ENCODE peak calls at places on chromosomes 7 and 10, in four cellular contexts. F, V, Q and E are unnamed samples.

GRCh38 chr7:108014747-108015682 is 12.1 kb upstream of the LAMB1 start:
- DNase-seq in F (no peak), V (no peak), Q (peak; percentile 48), E (no peak)

GRCh38 chr10:126059101-126059826 is 162.9 kb downstream of the FANK1 start:
- DNase-seq in F (no peak), V (no peak), Q (no peak), E (no peak)

GRCh38 chr7:12244129-12244528 is 33.0 kb downstream of the TMEM106B start:
- DNase-seq in F (no peak), V (peak; percentile 16), Q (peak; percentile 2), E (peak; percentile 70)

GRCh38 chr7:12729112-12729511 is 41.7 kb downstream of the ARL4A start:
- DNase-seq in F (no peak), V (no peak), Q (peak; percentile 34), E (peak; percentile 59)

GRCh38 chr7:47775238-47775637 is 173.0 kb downstream of the PKD1L1 start:
- DNase-seq in F (no peak), V (no peak), Q (no peak), E (no peak)

GRCh38 chr10:122939819-122940543 is 14.0 kb downstream of the C10orf88 start:
- DNase-seq in F (no peak), V (no peak), Q (no peak), E (no peak)

GRCh38 chr10:33306126-33306525 is 28.3 kb downstream of the NRP1 start:
- DNase-seq in F (no peak), V (no peak), Q (no peak), E (no peak)

GRCh38 chr10:71431945-71432905 is 35.5 kb downstream of the CDH23 start:
- DNase-seq in F (no peak), V (no peak), Q (no peak), E (no peak)

GRCh38 chr10:17075510-17075909 is 54.1 kb downstream of the CUBN start:
- DNase-seq in F (no peak), V (no peak), Q (peak; percentile 69), E (peak; percentile 20)

GRCh38 chr10:131266936-131267813 is 44.3 kb downstream of the TCERG1L start:
- DNase-seq in F (no peak), V (no peak), Q (no peak), E (no peak)

DNA sequence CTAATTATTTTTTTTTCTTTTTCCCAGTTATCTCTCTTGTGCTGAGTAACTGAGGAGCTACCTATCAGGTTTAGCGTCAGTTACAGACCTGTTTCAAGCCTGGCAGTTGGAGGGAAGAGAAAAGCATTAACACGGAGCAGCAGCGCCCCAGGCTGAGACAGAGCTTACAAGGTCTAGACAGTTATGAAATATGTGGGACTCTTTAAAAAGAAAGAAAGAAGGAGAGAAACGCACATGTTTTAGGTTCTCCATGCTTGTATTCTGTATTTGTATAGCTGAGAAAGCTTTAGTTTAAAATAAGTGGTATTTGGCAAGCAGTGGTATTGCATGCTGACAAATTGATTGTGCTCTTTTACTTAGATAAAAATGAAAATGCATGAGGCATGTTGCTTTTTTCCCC is 157.6 kb downstream of the GRK5 start:
- DNase-seq in F (no peak), V (no peak), Q (no peak), E (no peak)
- TF ChIP-seq CTCF in F (no peak), V (no peak), Q (no peak), E (no peak)

GRCh38 chr10:132551808-132552130 is 14.2 kb downstream of the INPP5A start:
- DNase-seq in F (no peak), V (no peak), Q (no peak), E (no peak)

GRCh38 chr10:132548869-132549268 is 11.3 kb downstream of the INPP5A start:
- DNase-seq in F (no peak), V (no peak), Q (no peak), E (no peak)

GRCh38 chr10:132550366-132551092 is 12.9 kb downstream of the INPP5A start:
- DNase-seq in F (no peak), V (no peak), Q (no peak), E (no peak)

GRCh38 chr10:132549416-132549815 is 11.8 kb downstream of the INPP5A start:
- DNase-seq in F (no peak), V (no peak), Q (no peak), E (no peak)

GRCh38 chr10:132551093-132551807 is 13.7 kb downstream of the INPP5A start:
- DNase-seq in F (no peak), V (peak; percentile 57), Q (no peak), E (no peak)
- TF ChIP-seq CTCF in F (no peak), V (no peak), Q (no peak), E (no peak)

GRCh38 chr7:26168458-26169023 is 16.5 kb downstream of the NFE2L3 start:
- DNase-seq in F (no peak), V (no peak), Q (no peak), E (no peak)
- TF ChIP-seq CTCF in F (peak; percentile 29), V (no peak), Q (no peak), E (no peak)

DNA sequence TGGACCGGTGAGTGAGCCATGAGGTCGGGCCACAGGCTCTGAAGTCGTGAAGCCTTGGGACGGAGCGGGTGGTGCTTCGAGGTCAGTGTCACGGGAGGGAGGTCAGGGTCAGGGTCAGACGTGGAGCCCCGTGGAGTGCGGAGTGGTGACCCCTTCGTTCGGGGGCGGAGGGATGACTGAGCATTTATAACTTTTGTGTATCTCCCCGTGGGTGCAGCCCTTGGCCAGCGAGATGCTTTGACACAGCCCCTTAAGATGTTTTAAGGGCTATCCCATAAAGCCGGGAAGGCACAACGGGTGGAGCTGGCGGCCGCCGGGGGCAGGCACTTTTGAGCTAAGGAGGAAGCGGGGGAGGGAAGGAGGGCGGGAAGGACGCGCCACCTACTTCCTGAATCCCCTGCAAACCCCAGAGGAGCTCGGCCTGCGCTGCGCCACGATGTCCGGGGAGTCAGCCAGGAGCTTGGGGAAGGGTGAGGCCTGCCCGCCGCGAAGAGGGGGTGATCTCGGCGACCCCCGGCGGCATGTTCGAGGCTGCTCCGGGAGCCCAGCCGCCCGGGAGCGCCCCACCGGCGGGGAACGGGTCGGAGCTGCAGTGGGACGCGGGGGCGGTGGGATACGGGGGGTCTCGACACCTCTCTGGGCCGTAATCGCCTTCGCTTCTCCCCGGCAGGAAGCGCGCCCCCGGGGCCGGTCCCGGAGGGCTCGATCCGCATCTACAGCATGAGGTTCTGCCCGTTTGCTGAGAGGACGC is at the start of gene GSTO1:
- DNase-seq in F (peak; percentile 18), V (peak; percentile 83), Q (peak; percentile 82), E (peak; percentile 56)
- TF ChIP-seq CTCF in F (no peak), V (no peak), Q (no peak), E (no peak)

GRCh38 chr10:49619613-49620012 is 5.8 kb downstream of the CHAT start:
- DNase-seq in F (no peak), V (no peak), Q (no peak), E (no peak)
- TF ChIP-seq CTCF in F (peak; percentile 26), V (no peak), Q (no peak), E (no peak)

DNA sequence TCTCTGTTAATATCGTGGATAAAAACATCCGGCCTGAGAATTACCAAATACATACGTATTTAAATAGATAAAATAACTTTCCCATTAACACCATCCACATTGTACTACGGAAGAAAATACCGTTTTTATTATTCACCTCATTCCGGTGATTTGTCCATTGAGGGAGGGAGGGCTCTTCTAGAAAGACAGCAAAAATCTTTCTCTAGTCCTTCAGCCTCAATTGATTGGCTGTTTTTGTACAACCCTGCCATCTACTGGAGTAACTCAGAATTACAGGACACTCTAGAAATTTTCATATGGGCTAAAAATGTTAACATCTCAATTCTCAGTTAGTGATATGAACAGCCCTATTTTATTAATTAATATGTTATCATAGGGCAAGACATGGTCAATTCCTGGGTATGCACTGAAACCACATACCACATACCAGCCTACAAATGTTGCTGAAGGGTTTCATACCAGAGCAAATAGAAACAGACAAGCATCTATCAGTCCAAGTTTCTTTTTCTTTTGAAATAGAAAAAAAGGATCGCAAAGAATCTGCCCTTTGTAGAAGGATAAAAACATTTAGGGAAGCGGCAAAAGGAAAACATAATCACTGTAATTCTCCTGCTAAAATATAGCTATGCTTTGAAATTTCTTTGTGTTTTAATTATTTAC is 55.8 kb upstream of the CDCA7L start:
- DNase-seq in F (peak; percentile 15), V (peak; percentile 63), Q (peak; percentile 93), E (peak; percentile 69)
- TF ChIP-seq CTCF in F (peak; percentile 80), V (peak; percentile 56), Q (peak; percentile 90), E (peak; percentile 83)

GRCh38 chr7:79876769-79877362 is 257.8 kb upstream of the GNAI1 start:
- DNase-seq in F (no peak), V (no peak), Q (peak; percentile 9), E (peak; percentile 16)

GRCh38 chr7:79872171-79872570 is 262.5 kb upstream of the GNAI1 start:
- DNase-seq in F (no peak), V (no peak), Q (no peak), E (no peak)

GRCh38 chr7:79877874-79878465 is 256.7 kb upstream of the GNAI1 start:
- DNase-seq in F (no peak), V (no peak), Q (no peak), E (no peak)

GRCh38 chr7:79880312-79880711 is 254.3 kb upstream of the GNAI1 start:
- DNase-seq in F (no peak), V (no peak), Q (no peak), E (no peak)

GRCh38 chr7:79874797-79875196 is 259.8 kb upstream of the GNAI1 start:
- DNase-seq in F (no peak), V (no peak), Q (no peak), E (no peak)
- TF ChIP-seq CTCF in F (no peak), V (no peak), Q (no peak), E (no peak)

DNA sequence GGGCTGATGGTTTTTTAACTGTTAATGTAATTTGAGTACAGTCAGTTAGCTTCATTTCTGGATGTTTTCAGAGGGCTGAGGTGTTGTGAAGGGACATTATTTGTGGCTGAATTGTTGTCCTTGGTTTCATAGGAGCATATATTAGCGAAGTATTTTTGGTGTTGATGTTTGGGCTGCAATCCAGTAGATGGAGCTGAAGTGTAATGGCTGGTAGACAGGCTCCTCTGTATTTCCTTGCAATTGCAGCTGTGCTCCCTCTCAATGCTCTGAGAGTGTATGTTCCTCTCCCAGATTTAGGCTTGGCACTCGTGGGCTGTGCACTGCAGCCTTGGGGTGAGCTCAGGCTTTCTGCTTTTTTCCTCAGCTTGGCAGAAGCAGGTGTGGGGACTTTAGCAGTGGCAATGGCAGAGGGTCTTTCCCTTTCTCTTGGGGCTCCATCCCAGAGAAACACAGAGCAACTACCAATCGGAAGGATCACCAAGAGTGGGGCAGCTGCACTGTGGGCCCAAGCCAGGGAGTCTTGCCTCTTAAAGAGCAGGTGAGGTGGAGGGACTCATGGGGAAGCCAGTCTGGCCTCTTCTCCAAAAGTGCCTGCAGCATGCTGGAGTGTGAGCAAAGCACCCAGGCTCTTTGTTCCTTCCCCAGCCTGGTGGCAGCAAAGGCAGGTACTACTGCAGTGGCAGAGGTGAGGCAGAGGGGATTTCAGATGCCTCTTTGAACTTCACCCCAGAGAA is 544.4 kb downstream of the SH2D4B start:
- DNase-seq in F (no peak), V (peak; percentile 66), Q (no peak), E (no peak)
- TF ChIP-seq CTCF in F (peak; percentile 29), V (peak; percentile 69), Q (no peak), E (peak; percentile 29)

GRCh38 chr10:80600251-80600650 is 62.5 kb downstream of the SH2D4B start:
- DNase-seq in F (no peak), V (no peak), Q (no peak), E (no peak)

GRCh38 chr10:80598951-80599350 is 61.2 kb downstream of the SH2D4B start:
- DNase-seq in F (no peak), V (no peak), Q (no peak), E (no peak)

GRCh38 chr10:80598084-80598798 is 60.5 kb downstream of the SH2D4B start:
- DNase-seq in F (no peak), V (peak; percentile 54), Q (no peak), E (no peak)

GRCh38 chr10:80599424-80599847 is 61.7 kb downstream of the SH2D4B start:
- DNase-seq in F (peak; percentile 34), V (peak; percentile 85), Q (peak; percentile 56), E (peak; percentile 63)

GRCh38 chr10:80596391-80597257 is 58.9 kb downstream of the SH2D4B start:
- DNase-seq in F (no peak), V (peak; percentile 72), Q (peak; percentile 64), E (peak; percentile 52)
- TF ChIP-seq CTCF in F (peak; percentile 66), V (peak; percentile 88), Q (peak; percentile 77), E (peak; percentile 91)